ENCODE peak calls at places on chromosome 20, in five cellular contexts. Z is stomach, J is endothelial cell of umbilical vein, W is uterus, D is A549. A is an unnamed sample.

GRCh38 chr20:59120491-59120890 is 43.1 kb upstream of the ZNF831 start:
- DNase-seq in Z (no peak), J (no peak), W (no peak), D (no peak), A (peak; percentile 55)

GRCh38 chr20:37378785-37379598 is 33.1 kb downstream of the SRC start:
- DNase-seq in Z (peak; percentile 51), J (peak; percentile 55), W (no peak), D (peak; percentile 55), A (no peak)

GRCh38 chr20:61755971-61756421 is 309.7 kb downstream of the TAF4 start:
- DNase-seq in Z (no peak), J (no peak), W (no peak), D (no peak), A (no peak)

GRCh38 chr20:12660918-12661317 is 347.9 kb upstream of the SPTLC3 start:
- DNase-seq in Z (no peak), J (no peak), W (no peak), D (no peak), A (no peak)

GRCh38 chr20:37283530-37284195 is 5.8 kb upstream of the MANBAL start:
- DNase-seq in Z (no peak), J (no peak), W (no peak), D (no peak), A (no peak)

GRCh38 chr20:36085686-36086267 is 68.8 kb upstream of the EPB41L1 start:
- DNase-seq in Z (peak; percentile 70), J (no peak), W (no peak), D (peak; percentile 84), A (peak; percentile 72)

GRCh38 chr20:3161316-3162079 is 1.8 kb upstream of the FASTKD5 start:
- DNase-seq in Z (no peak), J (no peak), W (no peak), D (no peak), A (no peak)

GRCh38 chr20:59756241-59756640 is 151.9 kb downstream of the PHACTR3 start:
- DNase-seq in Z (no peak), J (no peak), W (no peak), D (no peak), A (no peak)

GRCh38 chr20:62709537-62709905 is 885 bp downstream of the NTSR1 start:
- DNase-seq in Z (no peak), J (no peak), W (no peak), D (no peak), A (no peak)

GRCh38 chr20:44020406-44021148 is 105.9 kb downstream of the TOX2 start:
- DNase-seq in Z (no peak), J (no peak), W (no peak), D (no peak), A (no peak)

GRCh38 chr20:44017905-44018683 is 103.4 kb downstream of the TOX2 start:
- DNase-seq in Z (peak; percentile 74), J (peak; percentile 84), W (peak; percentile 86), D (peak; percentile 25), A (peak; percentile 72)

GRCh38 chr20:44017211-44017610 is 102.6 kb downstream of the TOX2 start:
- DNase-seq in Z (no peak), J (no peak), W (no peak), D (no peak), A (no peak)

GRCh38 chr20:44019638-44020335 is 105.1 kb downstream of the TOX2 start:
- DNase-seq in Z (no peak), J (peak; percentile 33), W (no peak), D (no peak), A (no peak)

DNA sequence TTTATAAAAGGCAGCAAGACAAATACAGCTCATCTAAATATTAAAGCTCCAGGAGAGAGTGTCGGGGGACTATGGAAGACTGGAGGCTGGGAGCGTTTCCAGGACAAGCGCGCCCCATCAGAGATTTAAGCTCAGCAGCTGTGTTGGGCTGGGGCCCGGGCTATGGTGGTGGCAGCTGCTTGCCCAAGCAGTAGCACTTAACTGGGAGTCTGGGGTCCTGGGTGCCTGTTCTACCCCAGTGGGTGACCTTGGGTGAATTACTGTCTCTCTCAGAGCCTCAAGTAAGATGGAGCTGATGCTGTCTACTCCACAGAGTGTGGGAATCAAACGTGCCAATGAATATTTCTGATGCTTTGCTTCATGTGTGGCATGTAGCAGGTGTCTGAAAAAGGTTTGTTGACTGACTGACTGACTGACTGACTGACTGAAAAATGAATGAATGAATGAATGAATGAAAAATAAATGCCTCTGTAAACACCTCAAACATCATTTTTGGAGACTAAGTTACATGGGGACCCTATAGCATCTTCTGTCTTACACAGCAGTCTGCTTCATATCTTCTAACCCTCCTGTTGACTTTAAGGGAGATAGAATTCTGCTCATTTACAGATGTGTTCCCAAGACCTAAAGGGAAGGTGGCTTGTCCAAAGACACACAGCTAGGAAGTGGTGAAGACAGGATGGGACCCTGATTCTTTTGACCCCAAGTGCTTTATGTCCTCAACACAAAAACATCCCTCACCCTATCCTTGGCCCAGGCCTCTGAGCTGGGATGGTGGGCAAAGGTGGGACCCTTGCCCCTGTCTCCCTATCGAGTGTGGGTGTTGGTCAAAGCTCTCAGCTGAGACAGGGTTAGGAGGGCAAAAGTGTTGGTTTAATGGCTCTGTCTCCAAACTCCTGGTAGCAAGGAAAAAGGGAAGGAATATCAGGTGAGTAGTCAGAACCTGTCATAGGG is 104.3 kb downstream of the TOX2 start:
- DNase-seq in Z (no peak), J (no peak), W (peak; percentile 21), D (no peak), A (no peak)
- H3K4me3 ChIP-seq in Z (no peak overlapping the region), J (no peak overlapping the region), W (no peak overlapping the region), D (no peak overlapping the region), A (no peak overlapping the region)

DNA sequence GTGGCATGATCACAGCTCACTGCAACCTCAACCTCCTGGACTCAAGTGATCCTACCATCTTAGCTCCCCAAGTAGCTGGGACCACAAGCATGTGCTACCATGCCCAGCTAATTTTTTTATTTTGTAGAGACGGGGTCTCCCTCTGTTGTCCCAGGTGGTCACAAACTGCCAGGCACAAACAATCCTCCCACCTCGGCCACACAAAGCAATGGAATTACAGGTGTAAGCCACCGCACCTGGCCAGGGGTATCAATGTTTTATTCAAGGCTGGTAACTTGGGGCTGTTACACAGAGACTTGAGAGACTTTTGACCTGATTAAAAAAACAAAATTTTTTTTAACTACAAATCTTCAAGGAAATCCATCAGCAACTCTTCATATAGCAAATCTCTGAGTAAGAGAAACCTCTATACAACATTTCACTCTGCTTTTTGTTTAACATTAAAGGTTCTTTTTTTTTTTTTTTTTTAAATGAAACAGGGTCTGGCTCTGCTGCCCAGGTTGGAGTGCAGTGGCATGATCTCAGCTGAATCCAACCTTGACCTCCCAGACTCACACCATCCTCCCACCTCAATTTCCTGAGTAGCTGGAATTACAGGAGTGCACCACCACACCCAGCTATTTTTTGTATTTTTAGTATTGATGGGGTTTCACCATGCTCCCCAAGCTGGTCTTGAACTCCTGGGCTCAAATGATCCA is 5.9 kb downstream of the EIF2S2 start:
- DNase-seq in Z (no peak), J (no peak), W (no peak), D (no peak), A (no peak)
- H3K4me1 ChIP-seq in Z (peaks cover 81% of the 10 kb centered on the region), J (peaks cover 27% of the 10 kb centered on the region), W (no peaks in the 10 kb centered on the region), D (peaks cover 41% of the 10 kb centered on the region), A (peaks cover 28% of the 10 kb centered on the region)

DNA sequence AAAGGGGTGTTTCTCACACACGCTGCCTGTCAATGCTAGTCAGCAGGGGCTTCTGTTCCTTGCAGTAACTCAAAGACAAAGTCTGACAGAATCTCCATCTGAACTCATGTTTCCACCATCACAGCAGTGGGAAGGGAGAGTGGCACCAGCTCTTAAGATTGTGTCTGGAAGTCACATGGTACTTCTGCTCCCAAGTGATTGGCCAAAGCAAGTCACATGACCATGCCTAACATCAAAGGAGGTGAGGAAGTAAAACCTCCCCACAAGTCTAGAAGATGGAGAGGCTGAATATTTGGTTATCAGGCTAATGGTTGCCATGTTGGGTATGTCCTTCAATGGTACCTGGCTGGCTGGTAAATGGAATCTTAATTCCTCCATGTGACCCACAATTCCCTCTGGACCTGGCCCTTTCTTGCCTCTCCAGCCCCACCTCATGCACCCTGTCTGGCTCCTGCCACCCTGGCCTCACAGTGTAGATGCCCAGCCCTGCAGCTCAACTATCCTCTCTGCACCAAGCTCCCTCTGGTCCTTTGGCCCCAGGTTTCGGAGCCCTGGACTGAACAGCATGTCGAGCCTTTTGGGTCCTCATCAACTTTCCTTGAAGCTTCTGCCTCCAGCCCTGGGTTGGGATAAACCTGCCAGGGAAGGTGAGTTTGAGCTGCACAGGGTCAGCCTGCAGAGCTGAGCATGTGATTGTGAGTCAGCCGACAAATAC is 51.0 kb upstream of the PMEPA1 start:
- DNase-seq in Z (no peak), J (no peak), W (no peak), D (no peak), A (no peak)
- TF ChIP-seq POLR2A in Z (no peak), J (no peak), W (no peak), D (no peak), A (no peak)

GRCh38 chr20:25309395-25310267 is 61.7 kb downstream of the PYGB start:
- DNase-seq in Z (peak; percentile 53), J (peak; percentile 10), W (peak; percentile 69), D (peak; percentile 87), A (peak; percentile 85)

GRCh38 chr20:25308671-25309394 is 60.9 kb downstream of the PYGB start:
- DNase-seq in Z (no peak), J (no peak), W (no peak), D (no peak), A (no peak)

GRCh38 chr20:25310268-25310920 is 62.5 kb downstream of the PYGB start:
- DNase-seq in Z (peak; percentile 58), J (peak; percentile 68), W (peak; percentile 75), D (peak; percentile 97), A (peak; percentile 85)

GRCh38 chr20:25306991-25307903 is 59.4 kb downstream of the PYGB start:
- DNase-seq in Z (no peak), J (no peak), W (no peak), D (no peak), A (no peak)

GRCh38 chr20:25308083-25308491 is 60.2 kb downstream of the PYGB start:
- DNase-seq in Z (no peak), J (no peak), W (no peak), D (no peak), A (no peak)
- H3K4me3 ChIP-seq in Z (no peak overlapping the region), J (no peak overlapping the region), W (no peak overlapping the region), D (no peak overlapping the region), A (no peak overlapping the region)

DNA sequence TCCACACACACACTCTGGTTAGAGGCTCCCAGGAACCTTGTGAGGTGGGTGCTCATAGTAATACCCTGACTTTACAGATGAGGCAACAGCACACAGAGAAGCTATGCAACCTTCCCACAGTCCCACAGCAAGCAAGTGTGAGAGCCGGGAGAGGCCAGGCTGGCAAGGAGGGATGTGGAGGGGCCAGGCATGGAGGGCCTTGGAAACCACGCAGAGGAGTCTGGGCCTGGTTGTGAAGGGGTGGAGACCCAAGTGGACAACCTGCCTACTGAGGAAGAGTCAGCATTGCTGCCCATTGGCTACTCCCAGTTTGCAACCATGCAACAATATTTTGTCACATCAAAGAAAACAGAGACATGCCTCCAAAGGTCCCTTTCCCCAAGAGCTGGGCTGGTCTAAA is 68.5 kb downstream of the NOL4L start:
- DNase-seq in Z (no peak), J (no peak), W (no peak), D (no peak), A (no peak)
- H3K4me1 ChIP-seq in Z (peaks cover 12% of the 10 kb centered on the region), J (peaks cover 24% of the 10 kb centered on the region), W (no peaks in the 10 kb centered on the region), D (no peaks in the 10 kb centered on the region), A (peaks cover 1% of the 10 kb centered on the region)

GRCh38 chr20:31652917-31653385 is 15.2 kb downstream of the COX4I2 start:
- DNase-seq in Z (no peak), J (peak; percentile 20), W (no peak), D (no peak), A (no peak)
- TF ChIP-seq POLR2A in Z (no peak), J (no peak), W (no peak), D (no peak), A (no peak)